ENCODE peak calls at places on chromosomes 1 and 21, in five cellular contexts. T is left cardiac atrium; F is NCI-H2029 treated with DMSO at 0.1 percent for 48 hours; X is nucleus accumbens; Z is effector CD4-positive, alpha-beta T cell. V is an unnamed sample.

GRCh38 chr1:241603626-241604337 is 36.4 kb downstream of the CHML start:
- DNase-seq in Z (no peak), X (no peak), T (no peak), F (no peak), V (no peak)

GRCh38 chr21:46157987-46158451 is 2.6 kb upstream of the FTCD start:
- DNase-seq in X (no peak), T (no peak), F (no peak), Z (no peak), V (peak)

GRCh38 chr1:21262282-21263051 is 27.8 kb downstream of the ECE1 start:
- DNase-seq in T (peak), X (no peak), F (no peak), Z (no peak), V (no peak)

GRCh38 chr1:65525297-65526048 is 105.0 kb downstream of the LEPR start:
- DNase-seq in F (no peak), T (peak), Z (no peak), X (no peak), V (no peak)

GRCh38 chr1:68210829-68211228 is 21.5 kb downstream of the WLS start:
- DNase-seq in X (no peak), F (no peak), Z (no peak), T (no peak), V (no peak)

GRCh38 chr1:7705048-7705907 is 65.8 kb upstream of the VAMP3 start:
- DNase-seq in T (peak), F (no peak), X (peak), Z (no peak), V (no peak)

GRCh38 chr1:7526196-7526866 is 244.8 kb upstream of the VAMP3 start:
- DNase-seq in X (no peak), T (no peak), Z (no peak), F (no peak), V (no peak)

GRCh38 chr1:228066891-228067654 is 15.4 kb upstream of the ARF1 start:
- DNase-seq in X (no peak), Z (no peak), F (no peak), T (no peak), V (no peak)

GRCh38 chr1:243420968-243421675 is 165.3 kb downstream of the SDCCAG8 start:
- DNase-seq in T (no peak), X (no peak), Z (no peak), F (no peak), V (no peak)

GRCh38 chr1:86068841-86069756 is 87.5 kb downstream of the COL24A1 start:
- DNase-seq in F (no peak), Z (no peak), T (no peak), X (no peak), V (no peak)

GRCh38 chr1:226092955-226093354 is 30.4 kb downstream of the H3-3A start:
- DNase-seq in F (no peak), T (no peak), X (no peak), Z (no peak), V (no peak)

GRCh38 chr1:79364896-79365295 is 358.4 kb upstream of the ADGRL4 start:
- DNase-seq in T (no peak), Z (no peak), F (no peak), X (no peak), V (no peak)

GRCh38 chr1:111463029-111463683 is 10.6 kb upstream of the C1orf162 start:
- DNase-seq in X (no peak), T (no peak), Z (no peak), F (no peak), V (no peak)

GRCh38 chr1:30329802-30330557 is 393.4 kb downstream of the MATN1 start:
- DNase-seq in Z (no peak), F (no peak), T (no peak), X (no peak), V (no peak)

GRCh38 chr1:67060811-67061218 is 6.9 kb upstream of the SLC35D1 start:
- DNase-seq in X (no peak), F (no peak), Z (no peak), T (no peak), V (no peak)

GRCh38 chr21:45900034-45900868 is 81.3 kb upstream of the COL6A1 start:
- DNase-seq in X (no peak), T (no peak), Z (no peak), F (no peak), V (no peak)

GRCh38 chr1:24966724-24967346 is 36.8 kb upstream of the RUNX3 start:
- DNase-seq in T (no peak), Z (peak), F (no peak), X (no peak), V (no peak)

GRCh38 chr1:205961970-205962820 is 18.9 kb upstream of the SLC26A9 start:
- DNase-seq in T (peak), F (peak), X (no peak), Z (no peak), V (no peak)

GRCh38 chr1:66539491-66539890 is 5.5 kb downstream of the SGIP1 start:
- DNase-seq in T (no peak), X (no peak), F (no peak), Z (no peak), V (no peak)

GRCh38 chr1:179941439-179941838 is 13.2 kb upstream of the CEP350 start:
- DNase-seq in T (no peak), F (no peak), X (no peak), Z (no peak), V (no peak)

GRCh38 chr1:154514066-154514553 is 11.9 kb upstream of the SHE start:
- DNase-seq in F (no peak), Z (no peak), X (no peak), T (no peak), V (no peak)

GRCh38 chr1:154176341-154176740 is 15.6 kb downstream of the TPM3 start:
- DNase-seq in X (no peak), F (no peak), T (no peak), Z (no peak), V (no peak)

GRCh38 chr1:176829261-176829976 is 335.1 kb downstream of the ASTN1 start:
- DNase-seq in Z (no peak), X (no peak), T (no peak), F (no peak), V (no peak)